ENCODE peak calls at places on chromosomes 16 and 17, in five cellular contexts. C, B, U, L and I are unnamed samples.

GRCh38 chr16:50318796-50319578 is 49.8 kb downstream of the BRD7 start:
- DNase-seq in C (no peak), B (no peak), U (no peak), L (no peak), I (no peak)

GRCh38 chr16:79805621-79806020 is 205.1 kb upstream of the MAF start:
- DNase-seq in C (no peak), B (no peak), U (no peak), L (no peak), I (no peak)

GRCh38 chr17:43927101-43927935 is 15.0 kb downstream of the PPY start:
- DNase-seq in C (no peak), B (no peak), U (no peak), L (peak), I (no peak)

GRCh38 chr16:69469807-69470561 is 45.6 kb downstream of the CYB5B start:
- DNase-seq in C (no peak), B (no peak), U (no peak), L (no peak), I (no peak)

GRCh38 chr16:88804552-88805339 is 1.2 kb downstream of the CDT1 start:
- DNase-seq in C (peak), B (no peak), U (peak), L (peak), I (no peak)

GRCh38 chr16:85685251-85685650 is 3.5 kb downstream of the GINS2 start:
- DNase-seq in C (no peak), B (no peak), U (no peak), L (no peak), I (no peak)

GRCh38 chr17:29212681-29213121 is 32.5 kb upstream of the MYO18A start:
- DNase-seq in C (no peak), B (no peak), U (no peak), L (no peak), I (no peak)

GRCh38 chr17:79747508-79748295 is 17.0 kb downstream of the ENPP7 start:
- DNase-seq in C (no peak), B (no peak), U (peak), L (peak), I (no peak)